ENCODE peak calls at places on chromosome 5, in eight cellular contexts. Z is cardiac fibroblast; P is CD8-positive, alpha-beta memory T cell; H is NCI-H1092 treated with DMSO at 0.1 percent for 48 hours; M is left colon; Q is sigmoid colon; L is HCT116; V is stimulated activated CD4-positive, alpha-beta T cell treated with anti-CD3 and anti-CD28 coated beads, Interleukin-12 subunit alpha, Interleukin-12 subunit beta, amount 100 ng/mL, for 48 hours. A is an unnamed sample.

GRCh38 chr5:104088876-104089778 is 526.5 kb upstream of the NUDT12 start:
- DNase-seq in Q (no peak), M (no peak), L (peak), H (no peak), V (no peak), Z (no peak), P (no peak), A (no peak)

GRCh38 chr5:91132552-91132951 is 250.6 kb downstream of the ARRDC3 start:
- DNase-seq in V (no peak), Q (no peak), L (no peak), M (no peak), Z (no peak), P (no peak), H (no peak), A (no peak)

GRCh38 chr5:133930824-133931111 is 37.7 kb downstream of the C5orf15 start:
- DNase-seq in H (no peak), L (no peak), M (no peak), Z (no peak), Q (no peak), V (no peak), P (no peak), A (no peak)

GRCh38 chr5:111649516-111649915 is 107.5 kb downstream of the NREP start:
- DNase-seq in M (no peak), V (no peak), L (no peak), Z (no peak), Q (no peak), P (no peak), H (no peak), A (no peak)

GRCh38 chr5:102879741-102880140 is 124.6 kb downstream of the PAM start:
- DNase-seq in H (no peak), P (no peak), V (no peak), Q (no peak), M (no peak), L (no peak), Z (no peak), A (no peak)

GRCh38 chr5:143938230-143938629 is 126.3 kb downstream of the HMHB1 start:
- DNase-seq in L (no peak), H (no peak), Q (no peak), M (no peak), P (no peak), Z (no peak), V (no peak), A (no peak)

GRCh38 chr5:155263381-155263780 is 249.8 kb downstream of the KIF4B start:
- DNase-seq in L (no peak), P (no peak), Z (no peak), Q (no peak), V (no peak), M (no peak), H (no peak), A (no peak)

GRCh38 chr5:17461793-17462192 is 36.2 kb upstream of the TAF11L2 start:
- DNase-seq in V (no peak), P (no peak), L (no peak), Z (no peak), M (no peak), Q (no peak), H (no peak), A (no peak)

GRCh38 chr5:156121234-156121633 is 205.7 kb upstream of the SGCD start:
- DNase-seq in L (no peak), Q (no peak), M (no peak), Z (no peak), P (no peak), H (no peak), V (no peak), A (no peak)

GRCh38 chr5:51495672-51496071 is 112.4 kb downstream of the ISL1 start:
- DNase-seq in P (no peak), V (no peak), M (no peak), Z (peak), Q (no peak), L (no peak), H (no peak), A (no peak)

GRCh38 chr5:42301349-42301748 is 121.9 kb upstream of the GHR start:
- DNase-seq in V (no peak), Z (peak), P (no peak), Q (no peak), H (no peak), M (no peak), L (no peak), A (no peak)

GRCh38 chr5:17185776-17186175 is 31.7 kb upstream of the BASP1 start:
- DNase-seq in L (no peak), H (no peak), V (no peak), P (no peak), Z (peak), Q (peak), M (no peak), A (no peak)

GRCh38 chr5:55232985-55233928 is at the start of gene CCNO:
- DNase-seq in Q (peak), Z (peak), H (peak), V (peak), P (peak), L (peak), M (peak), A (peak)

GRCh38 chr5:77635617-77636422 is 2.7 kb downstream of the OTP start:
- DNase-seq in Z (no peak), Q (no peak), P (no peak), M (no peak), V (no peak), H (no peak), L (no peak), A (no peak)

GRCh38 chr5:126100767-126101166 is 322.4 kb upstream of the GRAMD2B start:
- DNase-seq in Q (no peak), Z (peak), P (no peak), H (no peak), V (no peak), M (no peak), L (peak), A (no peak)

GRCh38 chr5:59893436-59894227 is at the start of gene PDE4D:
- DNase-seq in V (no peak), H (peak), Q (peak), Z (peak), M (no peak), L (no peak), P (no peak), A (peak)